ENCODE peak calls at places on chromosomes 5 and 9, in eight cellular contexts. P, B, F, Y, O, L, S and C are unnamed samples.

GRCh38 chr9:73863924-73864323 is 633.2 kb upstream of the RORB start:
- DNase-seq in S (no peak), L (no peak), Y (no peak), P (no peak), F (no peak), O (no peak), B (no peak), C (no peak)

GRCh38 chr9:128088253-128088945 is 20.4 kb downstream of the SLC25A25 start:
- DNase-seq in L (no peak), F (no peak), P (no peak), O (no peak), Y (no peak), B (no peak), S (no peak), C (no peak)

GRCh38 chr9:21995652-21996275 is 1.2 kb downstream of the CDKN2B-AS1 start:
- DNase-seq in Y (peak), L (peak), F (no peak), B (peak), O (peak), P (peak), S (peak), C (peak)

GRCh38 chr5:102959055-102959454 is 160.9 kb downstream of the GIN1 start:
- DNase-seq in Y (no peak), S (no peak), F (peak), P (no peak), O (no peak), B (no peak), L (peak), C (no peak)

GRCh38 chr9:98993570-98993945 is 49.9 kb downstream of the COL15A1 start:
- DNase-seq in P (peak), F (no peak), O (peak), S (peak), Y (no peak), B (no peak), L (no peak), C (peak)

GRCh38 chr9:114099523-114100270 is 605 bp upstream of the KIF12 start:
- DNase-seq in S (no peak), L (no peak), F (no peak), Y (no peak), O (no peak), B (no peak), P (no peak), C (no peak)

GRCh38 chr5:77662615-77663014 is 24.1 kb upstream of the OTP start:
- DNase-seq in O (no peak), L (no peak), B (no peak), Y (no peak), S (no peak), F (no peak), P (no peak), C (peak)

GRCh38 chr5:106094128-106094726 is 1576.5 kb downstream of the EFNA5 start:
- DNase-seq in S (no peak), O (no peak), Y (no peak), F (peak), P (no peak), L (peak), B (no peak), C (no peak)

GRCh38 chr5:78806544-78806943 is 158.0 kb upstream of the LHFPL2 start:
- DNase-seq in Y (no peak), P (no peak), S (no peak), O (no peak), F (peak), L (peak), B (no peak), C (no peak)

GRCh38 chr5:78627175-78627574 is 21.4 kb downstream of the LHFPL2 start:
- DNase-seq in Y (no peak), P (no peak), B (no peak), L (peak), O (no peak), S (no peak), F (no peak), C (no peak)

DNA sequence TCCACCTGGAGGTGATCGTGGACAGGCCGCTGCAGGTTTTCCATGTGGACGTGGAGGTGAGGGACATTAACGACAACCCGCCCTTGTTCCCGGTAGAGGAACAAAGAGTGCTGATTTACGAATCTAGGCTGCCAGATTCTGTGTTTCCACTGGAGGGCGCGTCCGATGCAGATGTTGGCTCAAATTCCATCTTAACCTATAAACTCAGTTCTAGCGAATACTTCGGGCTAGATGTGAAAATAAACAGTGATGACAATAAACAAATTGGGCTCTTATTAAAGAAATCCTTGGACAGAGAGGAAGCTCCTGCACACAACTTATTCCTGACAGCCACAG is 610 bp downstream of the PCDHA6 start:
- DNase-seq in S (no peak), F (no peak), B (no peak), Y (no peak), P (no peak), O (no peak), L (no peak), C (no peak)
- TF ChIP-seq CTCF in S (no peak), F (no peak), B (no peak), Y (no peak), P (no peak), O (no peak), L (no peak), C (no peak)

GRCh38 chr9:77601476-77602056 is 46.6 kb downstream of the GNA14 start:
- DNase-seq in O (no peak), Y (no peak), S (no peak), L (no peak), B (no peak), P (no peak), F (no peak), C (no peak)

GRCh38 chr9:77602852-77603251 is 45.3 kb downstream of the GNA14 start:
- DNase-seq in F (no peak), O (no peak), S (no peak), L (no peak), Y (no peak), P (no peak), B (no peak), C (no peak)

GRCh38 chr9:77598961-77599360 is 49.2 kb downstream of the GNA14 start:
- DNase-seq in O (no peak), F (peak), S (no peak), Y (no peak), L (no peak), P (no peak), B (no peak), C (no peak)

GRCh38 chr9:77599492-77599891 is 48.6 kb downstream of the GNA14 start:
- DNase-seq in P (no peak), B (no peak), S (no peak), L (no peak), F (no peak), O (no peak), Y (no peak), C (no peak)

DNA sequence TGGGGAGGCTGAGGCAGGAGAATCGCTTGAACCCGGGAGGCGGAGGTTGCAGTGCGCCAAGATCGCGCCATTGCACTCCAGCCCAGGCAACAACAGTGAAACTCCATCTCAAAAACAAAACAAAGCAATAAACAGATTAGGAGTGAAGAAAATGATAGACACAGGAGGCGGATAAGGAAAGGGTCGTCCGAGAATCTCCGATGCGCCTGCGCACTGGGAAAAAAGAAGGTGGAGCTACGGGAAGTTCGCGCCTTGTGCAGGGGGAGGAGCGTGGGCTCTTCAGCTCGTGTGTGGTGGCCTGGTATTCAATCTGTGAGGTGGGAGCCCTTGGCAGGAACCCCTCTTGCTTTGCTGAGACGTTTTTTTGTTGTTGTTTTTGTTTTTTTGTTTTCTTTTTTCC is 47.3 kb downstream of the GNA14 start:
- DNase-seq in F (no peak), O (no peak), S (no peak), L (no peak), B (no peak), P (no peak), Y (no peak), C (no peak)
- TF ChIP-seq CTCF in F (no peak), O (no peak), S (no peak), L (no peak), B (no peak), P (no peak), Y (no peak), C (no peak)

DNA sequence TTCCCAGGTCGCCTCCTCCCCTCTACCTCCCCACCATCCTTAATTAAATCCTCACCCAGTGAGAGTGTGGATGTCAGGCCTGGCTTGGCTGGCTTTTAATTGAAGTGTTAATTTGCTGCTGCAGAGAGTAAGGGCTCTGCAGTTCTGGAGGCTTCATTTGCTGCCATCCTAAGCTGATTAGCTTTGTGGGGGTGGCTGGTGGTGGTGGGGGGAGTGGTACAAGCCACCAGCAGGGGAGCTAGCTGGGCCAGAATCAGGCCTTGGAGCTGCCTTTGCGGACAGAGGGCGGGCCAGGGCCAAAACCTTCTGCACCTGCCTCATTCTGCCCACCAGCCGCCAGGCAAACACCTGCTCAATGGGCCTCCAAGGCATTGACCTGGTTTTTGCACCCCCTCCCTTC is 26.8 kb upstream of the TIFAB start:
- DNase-seq in F (no peak), P (no peak), Y (peak), B (no peak), O (no peak), L (no peak), S (no peak), C (no peak)
- TF ChIP-seq CTCF in F (no peak), P (no peak), Y (peak), B (no peak), O (no peak), L (no peak), S (no peak), C (no peak)

DNA sequence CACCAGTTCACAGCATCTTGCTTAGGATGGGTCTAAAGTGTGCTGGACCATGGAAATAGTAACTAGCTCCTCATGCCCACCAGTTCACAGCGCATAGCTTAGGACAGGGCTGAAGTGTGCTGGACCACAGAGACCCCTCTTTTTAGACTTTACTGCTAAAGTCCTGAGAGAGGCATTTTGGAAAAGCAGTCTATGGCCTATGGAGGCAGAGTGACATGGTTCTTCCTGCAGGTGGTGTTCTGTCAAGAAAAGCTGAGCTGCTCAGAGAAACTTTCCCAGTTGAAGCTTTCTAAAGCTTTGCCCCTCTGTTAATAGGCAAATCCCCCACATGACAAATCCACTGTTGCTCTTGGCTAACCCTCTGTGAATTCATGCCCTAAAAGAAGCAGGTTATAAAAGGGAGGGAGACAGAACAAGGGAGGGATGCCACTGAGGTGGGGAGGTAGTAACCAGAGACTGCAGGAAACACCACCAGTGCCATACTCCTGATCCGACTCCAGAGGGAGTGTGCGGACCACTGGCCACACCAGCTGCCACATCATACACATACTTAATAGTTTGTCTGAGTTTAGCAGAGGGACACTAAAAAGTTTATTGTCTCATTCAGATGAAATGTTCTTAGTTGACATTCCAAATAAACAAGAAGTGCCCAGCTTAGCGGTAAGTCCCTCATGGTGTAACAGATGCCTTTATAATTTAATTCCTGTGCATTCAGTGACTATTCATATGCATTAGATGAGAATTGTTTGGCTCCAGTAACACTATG is 236.1 kb upstream of the NFIL3 start:
- DNase-seq in F (no peak), P (no peak), O (no peak), Y (peak), L (peak), B (peak), S (peak), C (peak)
- TF ChIP-seq CTCF in F (peak), P (no peak), O (peak), Y (peak), L (peak), B (peak), S (peak), C (peak)